ENCODE peak calls at places on chromosomes 2 and 18, in seven cellular contexts. One of them, this sample, is unnamed.
A peak's percentile ranks its signal among the peaks of the same experiment; 100 is the strongest.

GRCh38 chr2:209476367-209477191 is 52.7 kb downstream of the MAP2 start:
- DNase-seq in stimulated activated CD4-positive, alpha-beta T cell treated with anti-CD3 and anti-CD28 coated beads, TNF-alpha, amount 100 ng/mL, for 4 hours: no peak
- DNase-seq in left lobe of liver: no peak
- DNase-seq in frontal cortex: no peak
- DNase-seq in renal cortical epithelial cell: peak; percentile 85
- DNase-seq in sciatic nerve: no peak
- DNase-seq in heart right ventricle: no peak
- DNase-seq in this sample: no peak

GRCh38 chr2:218125626-218126080 is at the start of gene CXCR2:
- DNase-seq in renal cortical epithelial cell: no peak
- DNase-seq in heart right ventricle: no peak
- DNase-seq in stimulated activated CD4-positive, alpha-beta T cell treated with anti-CD3 and anti-CD28 coated beads, TNF-alpha, amount 100 ng/mL, for 4 hours: no peak
- DNase-seq in frontal cortex: no peak
- DNase-seq in sciatic nerve: no peak
- DNase-seq in left lobe of liver: no peak
- DNase-seq in this sample: peak; percentile 31

GRCh38 chr18:59048378-59048777 is 91.3 kb upstream of the SEC11C start:
- DNase-seq in left lobe of liver: no peak
- DNase-seq in heart right ventricle: no peak
- DNase-seq in frontal cortex: no peak
- DNase-seq in stimulated activated CD4-positive, alpha-beta T cell treated with anti-CD3 and anti-CD28 coated beads, TNF-alpha, amount 100 ng/mL, for 4 hours: no peak
- DNase-seq in sciatic nerve: no peak
- DNase-seq in renal cortical epithelial cell: no peak
- DNase-seq in this sample: no peak

GRCh38 chr2:106107509-106108131 is 86.5 kb downstream of the UXS1 start:
- DNase-seq in frontal cortex: no peak
- DNase-seq in renal cortical epithelial cell: peak; percentile 65
- DNase-seq in stimulated activated CD4-positive, alpha-beta T cell treated with anti-CD3 and anti-CD28 coated beads, TNF-alpha, amount 100 ng/mL, for 4 hours: no peak
- DNase-seq in sciatic nerve: no peak
- DNase-seq in left lobe of liver: no peak
- DNase-seq in heart right ventricle: no peak
- DNase-seq in this sample: no peak

GRCh38 chr2:20439503-20439902 is 7.4 kb upstream of the RHOB start:
- DNase-seq in renal cortical epithelial cell: no peak
- DNase-seq in frontal cortex: no peak
- DNase-seq in heart right ventricle: peak; percentile 35
- DNase-seq in left lobe of liver: no peak
- DNase-seq in stimulated activated CD4-positive, alpha-beta T cell treated with anti-CD3 and anti-CD28 coated beads, TNF-alpha, amount 100 ng/mL, for 4 hours: no peak
- DNase-seq in sciatic nerve: no peak
- DNase-seq in this sample: no peak

GRCh38 chr18:68925268-68925667 is 127.4 kb downstream of the CCDC102B start:
- DNase-seq in sciatic nerve: no peak
- DNase-seq in left lobe of liver: no peak
- DNase-seq in frontal cortex: no peak
- DNase-seq in renal cortical epithelial cell: peak; percentile 29
- DNase-seq in heart right ventricle: no peak
- DNase-seq in stimulated activated CD4-positive, alpha-beta T cell treated with anti-CD3 and anti-CD28 coated beads, TNF-alpha, amount 100 ng/mL, for 4 hours: no peak
- DNase-seq in this sample: no peak

GRCh38 chr2:238238766-238239551 is 879 bp downstream of the HES6 start:
- DNase-seq in left lobe of liver: no peak
- DNase-seq in sciatic nerve: no peak
- DNase-seq in stimulated activated CD4-positive, alpha-beta T cell treated with anti-CD3 and anti-CD28 coated beads, TNF-alpha, amount 100 ng/mL, for 4 hours: no peak
- DNase-seq in frontal cortex: no peak
- DNase-seq in heart right ventricle: no peak
- DNase-seq in renal cortical epithelial cell: no peak
- DNase-seq in this sample: no peak

GRCh38 chr2:119696005-119696404 is 17.0 kb downstream of the TMEM177 start:
- DNase-seq in sciatic nerve: no peak
- DNase-seq in heart right ventricle: no peak
- DNase-seq in stimulated activated CD4-positive, alpha-beta T cell treated with anti-CD3 and anti-CD28 coated beads, TNF-alpha, amount 100 ng/mL, for 4 hours: no peak
- DNase-seq in renal cortical epithelial cell: no peak
- DNase-seq in frontal cortex: no peak
- DNase-seq in left lobe of liver: no peak
- DNase-seq in this sample: no peak

GRCh38 chr2:167271941-167272340 is 383.7 kb downstream of the XIRP2 start:
- DNase-seq in sciatic nerve: no peak
- DNase-seq in stimulated activated CD4-positive, alpha-beta T cell treated with anti-CD3 and anti-CD28 coated beads, TNF-alpha, amount 100 ng/mL, for 4 hours: no peak
- DNase-seq in renal cortical epithelial cell: peak; percentile 20
- DNase-seq in frontal cortex: no peak
- DNase-seq in left lobe of liver: no peak
- DNase-seq in heart right ventricle: no peak
- DNase-seq in this sample: no peak

GRCh38 chr18:58140366-58141325 is 96.6 kb downstream of the NEDD4L start:
- DNase-seq in renal cortical epithelial cell: no peak
- DNase-seq in sciatic nerve: no peak
- DNase-seq in heart right ventricle: no peak
- DNase-seq in frontal cortex: no peak
- DNase-seq in stimulated activated CD4-positive, alpha-beta T cell treated with anti-CD3 and anti-CD28 coated beads, TNF-alpha, amount 100 ng/mL, for 4 hours: no peak
- DNase-seq in left lobe of liver: no peak
- DNase-seq in this sample: no peak

GRCh38 chr2:85716346-85716880 is 22.3 kb downstream of the GNLY start:
- DNase-seq in frontal cortex: no peak
- DNase-seq in left lobe of liver: no peak
- DNase-seq in renal cortical epithelial cell: no peak
- DNase-seq in stimulated activated CD4-positive, alpha-beta T cell treated with anti-CD3 and anti-CD28 coated beads, TNF-alpha, amount 100 ng/mL, for 4 hours: no peak
- DNase-seq in heart right ventricle: no peak
- DNase-seq in sciatic nerve: no peak
- DNase-seq in this sample: no peak

GRCh38 chr2:14634885-14635871 is 2.7 kb downstream of the LRATD1 start:
- DNase-seq in heart right ventricle: peak; percentile 67
- DNase-seq in frontal cortex: peak; percentile 64
- DNase-seq in sciatic nerve: peak; percentile 78
- DNase-seq in stimulated activated CD4-positive, alpha-beta T cell treated with anti-CD3 and anti-CD28 coated beads, TNF-alpha, amount 100 ng/mL, for 4 hours: no peak
- DNase-seq in left lobe of liver: peak; percentile 64
- DNase-seq in renal cortical epithelial cell: peak; percentile 69
- DNase-seq in this sample: peak; percentile 83

GRCh38 chr2:189360861-189361260 is 80.4 kb upstream of the WDR75 start:
- DNase-seq in frontal cortex: no peak
- DNase-seq in left lobe of liver: no peak
- DNase-seq in stimulated activated CD4-positive, alpha-beta T cell treated with anti-CD3 and anti-CD28 coated beads, TNF-alpha, amount 100 ng/mL, for 4 hours: no peak
- DNase-seq in sciatic nerve: no peak
- DNase-seq in heart right ventricle: no peak
- DNase-seq in renal cortical epithelial cell: no peak
- DNase-seq in this sample: no peak

GRCh38 chr2:37744010-37744409 is 72.6 kb upstream of the CDC42EP3 start:
- DNase-seq in heart right ventricle: no peak
- DNase-seq in renal cortical epithelial cell: no peak
- DNase-seq in sciatic nerve: no peak
- DNase-seq in frontal cortex: no peak
- DNase-seq in left lobe of liver: no peak
- DNase-seq in stimulated activated CD4-positive, alpha-beta T cell treated with anti-CD3 and anti-CD28 coated beads, TNF-alpha, amount 100 ng/mL, for 4 hours: no peak
- DNase-seq in this sample: no peak

GRCh38 chr2:49490710-49491109 is 336.4 kb upstream of the FSHR start:
- DNase-seq in heart right ventricle: peak; percentile 7
- DNase-seq in stimulated activated CD4-positive, alpha-beta T cell treated with anti-CD3 and anti-CD28 coated beads, TNF-alpha, amount 100 ng/mL, for 4 hours: no peak
- DNase-seq in left lobe of liver: peak; percentile 56
- DNase-seq in sciatic nerve: no peak
- DNase-seq in frontal cortex: no peak
- DNase-seq in renal cortical epithelial cell: peak; percentile 10
- DNase-seq in this sample: peak; percentile 52